ENCODE peak calls at places on chromosomes 12 and 14, in ten cellular contexts. G is MM.1S, J is nephron progenitor cell, L is uterus, C is stomach, I is fibroblast of pulmonary artery, Y is Peyer's patch, S is endothelial cell, B is tibial artery, Q is progenitor cell of endocrine pancreas. P is an unnamed sample.

GRCh38 chr12:55728932-55729591 is at the start of gene CD63:
- DNase-seq in G (peak; percentile 62), S (peak; percentile 79), I (peak; percentile 90), L (peak; percentile 93), J (peak; percentile 85), Y (peak; percentile 83), C (peak; percentile 91), Q (peak; percentile 65), B (peak; percentile 92), P (peak; percentile 94)

GRCh38 chr12:49288412-49288853 is 6.5 kb upstream of the PRPH start:
- DNase-seq in Y (peak; percentile 62), Q (peak; percentile 40), B (peak; percentile 50), S (peak; percentile 63), G (peak; percentile 56), I (peak; percentile 68), C (peak; percentile 58), J (peak; percentile 67), L (peak; percentile 57), P (no peak)

GRCh38 chr12:2092890-2093289 is 40.1 kb downstream of the CACNA1C start:
- DNase-seq in S (no peak), J (no peak), G (no peak), I (no peak), B (peak; percentile 60), C (no peak), Y (no peak), Q (no peak), L (no peak), P (no peak)

GRCh38 chr12:8088574-8088973 is 6.5 kb downstream of the NECAP1 start:
- DNase-seq in S (no peak), L (no peak), B (no peak), I (no peak), Y (peak; percentile 76), C (no peak), Q (no peak), J (no peak), G (peak; percentile 52), P (peak; percentile 17)

GRCh38 chr12:68749861-68750260 is 3.9 kb downstream of the SLC35E3 start:
- DNase-seq in I (no peak), S (no peak), G (no peak), J (no peak), B (no peak), L (no peak), Q (no peak), Y (no peak), C (no peak), P (no peak)

GRCh38 chr12:55996201-55996714 is 818 bp upstream of the SUOX start:
- DNase-seq in L (peak; percentile 42), B (peak; percentile 65), Y (peak; percentile 60), Q (peak; percentile 29), G (peak; percentile 72), S (peak; percentile 52), J (peak; percentile 61), I (peak; percentile 79), C (peak; percentile 67), P (peak; percentile 51)

GRCh38 chr12:45192041-45192695 is 23.7 kb upstream of the ANO6 start:
- DNase-seq in Y (no peak), I (peak; percentile 42), J (no peak), G (no peak), L (no peak), S (no peak), C (no peak), Q (no peak), B (no peak), P (no peak)

GRCh38 chr12:45732250-45732649 is 2.7 kb downstream of the ARID2 start:
- DNase-seq in Y (no peak), Q (no peak), C (no peak), G (peak; percentile 75), J (no peak), I (peak; percentile 16), L (no peak), S (no peak), B (no peak), P (no peak)

GRCh38 chr12:78407722-78408121 is 456.9 kb upstream of the SYT1 start:
- DNase-seq in C (no peak), J (no peak), Y (no peak), S (no peak), Q (no peak), B (no peak), I (no peak), G (no peak), L (no peak), P (no peak)

GRCh38 chr12:46264057-46264456 is 4.8 kb downstream of the SLC38A1 start:
- DNase-seq in Q (no peak), L (no peak), I (peak; percentile 50), S (no peak), C (no peak), Y (no peak), J (no peak), G (no peak), B (no peak), P (no peak)

GRCh38 chr14:53608369-53608768 is 348.3 kb downstream of the BMP4 start:
- DNase-seq in Q (no peak), C (peak; percentile 47), I (no peak), Y (peak; percentile 45), S (no peak), B (no peak), J (no peak), G (peak; percentile 66), L (no peak), P (peak; percentile 65)

DNA sequence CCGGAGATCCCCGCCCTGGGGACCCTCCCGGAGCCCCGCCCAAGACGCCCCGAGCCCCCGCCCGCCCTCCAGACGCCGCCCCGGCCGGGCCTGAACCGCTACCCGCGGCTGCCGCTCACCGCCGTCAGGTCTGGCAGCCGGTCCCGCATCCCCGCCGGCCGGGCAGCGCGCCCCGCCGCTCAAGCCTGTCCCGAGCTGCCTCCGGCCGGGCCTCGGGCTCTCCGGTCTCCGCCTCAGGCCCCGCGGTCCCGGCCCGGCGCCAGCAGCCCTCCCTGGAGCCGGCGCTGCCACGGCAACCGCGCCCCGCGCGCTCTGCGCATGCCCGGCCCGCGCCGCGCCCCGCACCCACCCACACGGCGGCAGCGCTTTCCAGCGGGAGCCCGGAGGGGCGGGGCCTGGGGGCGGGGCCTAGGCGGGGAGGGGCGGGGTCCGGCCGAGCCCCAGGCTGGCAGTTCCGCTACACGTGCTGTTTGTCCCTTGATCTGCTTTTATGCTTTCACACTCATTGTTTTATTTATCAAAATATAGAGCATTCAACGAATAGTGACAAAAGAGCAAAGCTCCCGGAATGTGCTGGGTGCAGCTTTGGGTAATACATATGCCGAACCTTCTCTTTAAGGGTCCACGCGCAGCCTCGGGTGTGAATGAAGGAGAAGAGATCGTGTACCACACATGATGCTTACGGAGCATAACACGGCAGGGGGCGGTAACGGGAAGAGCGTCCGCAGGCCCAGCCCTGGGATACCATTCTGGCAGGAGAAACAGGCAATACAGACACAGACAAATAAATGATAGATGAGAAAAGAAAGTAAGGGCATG is at the start of gene STX2:
- DNase-seq in S (peak; percentile 92), B (peak; percentile 82), I (peak; percentile 81), G (peak; percentile 61), Q (peak; percentile 83), C (peak; percentile 88), J (peak; percentile 94), Y (peak; percentile 81), L (peak; percentile 92), P (peak; percentile 88)
- TF ChIP-seq CTCF in S (no peak), B (peak; percentile 7), I (peak; percentile 38), G (peak; percentile 16), Q (no peak), C (no peak), J (no peak), Y (peak; percentile 16), L (peak; percentile 20), P (no peak)

GRCh38 chr14:103377522-103378041 is 7.6 kb upstream of the MARK3 start:
- DNase-seq in Y (no peak), L (no peak), G (no peak), I (no peak), J (no peak), Q (no peak), S (no peak), C (no peak), B (no peak), P (no peak)
- TF ChIP-seq CTCF in Y (no peak), L (no peak), G (no peak), I (no peak), J (no peak), Q (no peak), S (no peak), C (no peak), B (no peak), P (no peak)

DNA sequence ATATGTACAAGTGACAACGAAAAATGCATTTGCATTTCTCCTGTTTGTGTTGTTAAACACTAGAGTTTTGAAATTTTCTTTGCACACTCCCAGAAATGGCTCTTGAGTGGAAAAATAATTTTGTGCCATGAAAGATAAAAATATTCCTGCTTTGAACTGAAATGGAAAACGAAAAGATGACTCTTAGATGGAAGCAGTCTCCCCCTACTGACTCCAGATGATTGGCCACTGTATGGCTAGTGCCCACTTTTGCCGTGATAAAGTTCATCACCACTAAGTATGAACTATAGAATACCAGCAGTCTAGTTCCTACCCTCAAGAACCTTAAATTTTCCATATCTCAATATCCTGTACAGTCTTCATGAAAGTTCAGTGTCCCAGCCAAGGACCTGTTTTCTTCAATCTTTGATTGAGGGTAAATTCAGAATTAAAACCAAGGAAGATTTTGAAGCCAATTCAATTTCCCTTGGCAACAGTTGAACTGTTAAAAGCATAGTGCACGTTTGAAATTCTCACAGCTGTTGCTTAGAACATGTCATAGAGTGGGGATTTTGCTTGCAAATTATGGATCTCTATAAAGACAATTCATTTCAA is 1.6 kb upstream of the PPP2R5E start:
- DNase-seq in S (no peak), Y (no peak), I (peak; percentile 55), J (no peak), B (no peak), L (no peak), Q (no peak), C (no peak), G (peak; percentile 13), P (peak; percentile 37)
- TF ChIP-seq CTCF in S (no peak), Y (peak; percentile 36), I (peak; percentile 70), J (no peak), B (peak; percentile 37), L (peak; percentile 51), Q (no peak), C (no peak), G (peak; percentile 34), P (no peak)

GRCh38 chr14:44494125-44494524 is 13.0 kb downstream of the FSCB start:
- DNase-seq in I (no peak), B (no peak), J (no peak), L (no peak), Y (no peak), Q (no peak), C (no peak), G (no peak), S (no peak), P (no peak)

DNA sequence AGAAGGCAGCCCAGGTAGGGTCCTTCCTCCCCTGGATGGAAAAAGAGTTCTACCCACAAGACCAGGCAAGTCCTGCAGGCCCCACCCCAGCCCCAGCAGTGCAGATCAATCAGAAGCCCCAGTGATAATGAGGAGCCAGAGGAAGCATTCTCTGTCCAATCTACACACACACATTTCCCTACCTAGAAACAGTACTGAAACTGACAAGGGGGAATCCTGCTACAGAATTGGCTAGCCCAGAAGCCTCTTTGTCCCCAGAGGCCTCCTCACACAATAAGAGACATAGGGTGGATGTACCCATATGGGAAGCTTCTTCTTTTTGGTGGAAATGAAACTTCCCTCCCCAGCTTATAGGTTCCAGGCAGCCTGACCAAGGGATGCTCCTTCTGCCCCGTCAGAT is 9.9 kb downstream of the FSCB start:
- DNase-seq in L (no peak), I (no peak), J (no peak), G (no peak), S (no peak), B (no peak), C (no peak), Q (no peak), Y (no peak), P (no peak)
- TF ChIP-seq CTCF in L (no peak), I (no peak), J (no peak), G (no peak), S (no peak), B (no peak), C (no peak), Q (no peak), Y (no peak), P (no peak)